ENCODE peak calls at places on chromosomes 3 and 15, in nine cellular contexts. W, G, L, Q, Y, T, H, F and R are unnamed samples.

GRCh38 chr3:196064006-196064405 is 17.9 kb downstream of the TFRC start:
- DNase-seq in W (no peak), G (no peak), L (no peak), Q (peak; percentile 64), Y (no peak), T (no peak), H (no peak), F (no peak), R (no peak)

GRCh38 chr3:197305854-197306253 is 7.4 kb upstream of the DLG1 start:
- DNase-seq in W (no peak), G (no peak), L (no peak), Q (peak; percentile 91), Y (no peak), T (no peak), H (no peak), F (no peak), R (no peak)

GRCh38 chr15:100690786-100691160 is 88.4 kb downstream of the ASB7 start:
- DNase-seq in W (peak; percentile 21), G (no peak), L (no peak), Q (no peak), Y (no peak), T (no peak), H (peak; percentile 12), F (no peak), R (no peak)

GRCh38 chr15:96344120-96344705 is 13.7 kb downstream of the NR2F2 start:
- DNase-seq in W (no peak), G (peak; percentile 57), L (no peak), Q (no peak), Y (no peak), T (no peak), H (no peak), F (no peak), R (no peak)

GRCh38 chr15:85154061-85154460 is 172.4 kb downstream of the PDE8A start:
- DNase-seq in W (no peak), G (no peak), L (no peak), Q (no peak), Y (no peak), T (no peak), H (no peak), F (no peak), R (no peak)

GRCh38 chr15:95304874-95305271 is 1025.6 kb upstream of the NR2F2 start:
- DNase-seq in W (no peak), G (no peak), L (no peak), Q (no peak), Y (no peak), T (no peak), H (no peak), F (no peak), R (no peak)

GRCh38 chr15:61364871-61365270 is 135.8 kb upstream of the RORA start:
- DNase-seq in W (no peak), G (no peak), L (no peak), Q (no peak), Y (no peak), T (no peak), H (no peak), F (no peak), R (no peak)

GRCh38 chr15:80989110-80989517 is 505 bp downstream of the MESD start:
- DNase-seq in W (no peak), G (no peak), L (no peak), Q (no peak), Y (no peak), T (no peak), H (no peak), F (no peak), R (no peak)

GRCh38 chr3:57815034-57815433 is 58.9 kb downstream of the SLMAP start:
- DNase-seq in W (no peak), G (no peak), L (no peak), Q (no peak), Y (no peak), T (no peak), H (no peak), F (no peak), R (no peak)

GRCh38 chr3:123739754-123740153 is 144.4 kb downstream of the MYLK start:
- DNase-seq in W (no peak), G (no peak), L (no peak), Q (peak; percentile 71), Y (no peak), T (no peak), H (no peak), F (no peak), R (no peak)

GRCh38 chr3:71581981-71582611 is 1.4 kb downstream of the FOXP1 start:
- DNase-seq in W (peak; percentile 80), G (peak; percentile 85), L (peak; percentile 61), Q (peak; percentile 30), Y (peak; percentile 55), T (peak; percentile 55), H (peak; percentile 89), F (peak; percentile 62), R (peak; percentile 70)

GRCh38 chr3:70064194-70064787 is 64.8 kb downstream of the SAMMSON start:
- DNase-seq in W (no peak), G (no peak), L (peak; percentile 6), Q (peak; percentile 45), Y (peak; percentile 37), T (peak; percentile 22), H (no peak), F (no peak), R (no peak)

GRCh38 chr3:13492048-13492447 is 11.9 kb downstream of the HDAC11 start:
- DNase-seq in W (no peak), G (no peak), L (no peak), Q (no peak), Y (no peak), T (no peak), H (peak; percentile 55), F (no peak), R (no peak)

GRCh38 chr15:43408789-43409188 is 37.9 kb downstream of the TUBGCP4 start:
- DNase-seq in W (no peak), G (no peak), L (no peak), Q (no peak), Y (no peak), T (no peak), H (no peak), F (no peak), R (no peak)

GRCh38 chr3:16143870-16144568 is 30.5 kb upstream of the GALNT15 start:
- DNase-seq in W (no peak), G (no peak), L (no peak), Q (no peak), Y (no peak), T (no peak), H (no peak), F (no peak), R (no peak)

GRCh38 chr3:18232317-18232716 is 192.8 kb downstream of the SATB1 start:
- DNase-seq in W (no peak), G (no peak), L (no peak), Q (no peak), Y (no peak), T (no peak), H (no peak), F (no peak), R (no peak)

GRCh38 chr3:170064108-170064507 is 26.3 kb downstream of the GPR160 start:
- DNase-seq in W (no peak), G (no peak), L (no peak), Q (no peak), Y (no peak), T (no peak), H (no peak), F (no peak), R (no peak)

GRCh38 chr3:65924762-65925161 is 114.0 kb downstream of the MAGI1 start:
- DNase-seq in W (no peak), G (no peak), L (no peak), Q (no peak), Y (no peak), T (no peak), H (no peak), F (no peak), R (no peak)

GRCh38 chr3:42077785-42078184 is 13.4 kb upstream of the TRAK1 start:
- DNase-seq in W (no peak), G (no peak), L (no peak), Q (no peak), Y (no peak), T (no peak), H (no peak), F (no peak), R (no peak)

GRCh38 chr15:58748040-58748786 is 1.3 kb downstream of the ADAM10 start:
- DNase-seq in W (no peak), G (no peak), L (no peak), Q (no peak), Y (peak; percentile 22), T (no peak), H (no peak), F (no peak), R (no peak)

GRCh38 chr3:61053781-61054496 is 197.3 kb downstream of the FHIT start:
- DNase-seq in W (no peak), G (no peak), L (peak; percentile 86), Q (no peak), Y (no peak), T (no peak), H (no peak), F (no peak), R (no peak)

GRCh38 chr15:59615661-59616060 is 4.1 kb downstream of the GCNT3 start:
- DNase-seq in W (no peak), G (no peak), L (no peak), Q (no peak), Y (no peak), T (no peak), H (no peak), F (no peak), R (no peak)

GRCh38 chr3:127182848-127183714 is 9.8 kb upstream of the PRR23E start:
- DNase-seq in W (peak; percentile 64), G (no peak), L (no peak), Q (no peak), Y (peak; percentile 92), T (no peak), H (no peak), F (no peak), R (no peak)